ENCODE peak calls at places on chromosomes 3 and 15, in nine cellular contexts. One of them, this sample, is unnamed.

GRCh38 chr3:171049831-171050444 is 23.4 kb upstream of the SLC2A2 start:
- DNase-seq in stimulated activated CD4-positive, alpha-beta T cell treated with anti-CD3 and anti-CD28 coated beads, Interleukin-1b, Interleukin-23, amount 100 ng/mL, for 1 hour: no peak
- DNase-seq in endothelial cell: peak; percentile 67
- DNase-seq in AG20443: peak; percentile 74
- DNase-seq in HL-60: peak; percentile 49
- DNase-seq in endodermal cell: peak; percentile 90
- DNase-seq in T-helper 17 cell: peak; percentile 9
- DNase-seq in NCI-H69: peak; percentile 52
- DNase-seq in HT-29: peak; percentile 83
- DNase-seq in this sample: no peak

GRCh38 chr3:13419356-13420050 is 619 bp downstream of the NUP210 start:
- DNase-seq in HL-60: peak; percentile 38
- DNase-seq in NCI-H69: peak; percentile 48
- DNase-seq in AG20443: peak; percentile 51
- DNase-seq in endodermal cell: peak; percentile 80
- DNase-seq in HT-29: peak; percentile 37
- DNase-seq in endothelial cell: peak; percentile 30
- DNase-seq in T-helper 17 cell: peak; percentile 53
- DNase-seq in stimulated activated CD4-positive, alpha-beta T cell treated with anti-CD3 and anti-CD28 coated beads, Interleukin-1b, Interleukin-23, amount 100 ng/mL, for 1 hour: no peak
- DNase-seq in this sample: peak; percentile 29

GRCh38 chr15:69288531-69289311 is 10.0 kb upstream of the PAQR5 start:
- DNase-seq in HT-29: no peak
- DNase-seq in endodermal cell: peak; percentile 43
- DNase-seq in AG20443: no peak
- DNase-seq in endothelial cell: no peak
- DNase-seq in stimulated activated CD4-positive, alpha-beta T cell treated with anti-CD3 and anti-CD28 coated beads, Interleukin-1b, Interleukin-23, amount 100 ng/mL, for 1 hour: no peak
- DNase-seq in NCI-H69: peak; percentile 54
- DNase-seq in HL-60: no peak
- DNase-seq in T-helper 17 cell: no peak
- DNase-seq in this sample: no peak

GRCh38 chr15:39459538-39459937 is 121.3 kb upstream of the THBS1 start:
- DNase-seq in HL-60: no peak
- DNase-seq in stimulated activated CD4-positive, alpha-beta T cell treated with anti-CD3 and anti-CD28 coated beads, Interleukin-1b, Interleukin-23, amount 100 ng/mL, for 1 hour: no peak
- DNase-seq in endodermal cell: no peak
- DNase-seq in T-helper 17 cell: no peak
- DNase-seq in NCI-H69: no peak
- DNase-seq in AG20443: no peak
- DNase-seq in HT-29: no peak
- DNase-seq in endothelial cell: no peak
- DNase-seq in this sample: no peak

GRCh38 chr3:196837819-196838420 is 29.8 kb upstream of the SENP5 start:
- DNase-seq in T-helper 17 cell: peak; percentile 64
- DNase-seq in AG20443: peak; percentile 81
- DNase-seq in NCI-H69: peak; percentile 69
- DNase-seq in stimulated activated CD4-positive, alpha-beta T cell treated with anti-CD3 and anti-CD28 coated beads, Interleukin-1b, Interleukin-23, amount 100 ng/mL, for 1 hour: peak; percentile 48
- DNase-seq in endothelial cell: peak; percentile 68
- DNase-seq in HT-29: peak; percentile 72
- DNase-seq in endodermal cell: peak; percentile 89
- DNase-seq in HL-60: peak; percentile 79
- DNase-seq in this sample: peak; percentile 41

GRCh38 chr3:130971208-130971607 is 55.4 kb downstream of the ASTE1 start:
- DNase-seq in HT-29: no peak
- DNase-seq in NCI-H69: no peak
- DNase-seq in stimulated activated CD4-positive, alpha-beta T cell treated with anti-CD3 and anti-CD28 coated beads, Interleukin-1b, Interleukin-23, amount 100 ng/mL, for 1 hour: no peak
- DNase-seq in endodermal cell: no peak
- DNase-seq in T-helper 17 cell: no peak
- DNase-seq in HL-60: no peak
- DNase-seq in endothelial cell: no peak
- DNase-seq in AG20443: no peak
- DNase-seq in this sample: no peak

GRCh38 chr3:178203152-178203551 is 333.1 kb upstream of the KCNMB2 start:
- DNase-seq in stimulated activated CD4-positive, alpha-beta T cell treated with anti-CD3 and anti-CD28 coated beads, Interleukin-1b, Interleukin-23, amount 100 ng/mL, for 1 hour: no peak
- DNase-seq in HT-29: no peak
- DNase-seq in AG20443: peak; percentile 14
- DNase-seq in T-helper 17 cell: no peak
- DNase-seq in endothelial cell: no peak
- DNase-seq in HL-60: no peak
- DNase-seq in endodermal cell: no peak
- DNase-seq in NCI-H69: no peak
- DNase-seq in this sample: no peak

GRCh38 chr15:35533130-35534110 is 12.5 kb downstream of the DPH6 start:
- DNase-seq in T-helper 17 cell: no peak
- DNase-seq in endodermal cell: no peak
- DNase-seq in endothelial cell: no peak
- DNase-seq in NCI-H69: no peak
- DNase-seq in AG20443: peak; percentile 61
- DNase-seq in HT-29: no peak
- DNase-seq in HL-60: no peak
- DNase-seq in stimulated activated CD4-positive, alpha-beta T cell treated with anti-CD3 and anti-CD28 coated beads, Interleukin-1b, Interleukin-23, amount 100 ng/mL, for 1 hour: no peak
- DNase-seq in this sample: no peak

GRCh38 chr3:184211297-184211696 is 18.1 kb upstream of the VWA5B2 start:
- DNase-seq in endodermal cell: no peak
- DNase-seq in NCI-H69: no peak
- DNase-seq in endothelial cell: no peak
- DNase-seq in T-helper 17 cell: no peak
- DNase-seq in HL-60: no peak
- DNase-seq in stimulated activated CD4-positive, alpha-beta T cell treated with anti-CD3 and anti-CD28 coated beads, Interleukin-1b, Interleukin-23, amount 100 ng/mL, for 1 hour: no peak
- DNase-seq in AG20443: no peak
- DNase-seq in HT-29: no peak
- DNase-seq in this sample: no peak

GRCh38 chr3:133992385-133992784 is 37.3 kb downstream of the SLCO2A1 start:
- DNase-seq in NCI-H69: no peak
- DNase-seq in endothelial cell: no peak
- DNase-seq in HT-29: peak; percentile 31
- DNase-seq in endodermal cell: peak; percentile 55
- DNase-seq in AG20443: no peak
- DNase-seq in stimulated activated CD4-positive, alpha-beta T cell treated with anti-CD3 and anti-CD28 coated beads, Interleukin-1b, Interleukin-23, amount 100 ng/mL, for 1 hour: no peak
- DNase-seq in T-helper 17 cell: no peak
- DNase-seq in HL-60: no peak
- DNase-seq in this sample: no peak

GRCh38 chr3:142680710-142681109 is 43.1 kb upstream of the TRPC1 start:
- DNase-seq in AG20443: no peak
- DNase-seq in HL-60: no peak
- DNase-seq in stimulated activated CD4-positive, alpha-beta T cell treated with anti-CD3 and anti-CD28 coated beads, Interleukin-1b, Interleukin-23, amount 100 ng/mL, for 1 hour: no peak
- DNase-seq in T-helper 17 cell: no peak
- DNase-seq in HT-29: peak; percentile 38
- DNase-seq in NCI-H69: peak; percentile 31
- DNase-seq in endodermal cell: no peak
- DNase-seq in endothelial cell: no peak
- DNase-seq in this sample: no peak

GRCh38 chr3:89059201-89059600 is 48.2 kb upstream of the EPHA3 start:
- DNase-seq in AG20443: peak; percentile 91
- DNase-seq in NCI-H69: no peak
- DNase-seq in stimulated activated CD4-positive, alpha-beta T cell treated with anti-CD3 and anti-CD28 coated beads, Interleukin-1b, Interleukin-23, amount 100 ng/mL, for 1 hour: no peak
- DNase-seq in T-helper 17 cell: no peak
- DNase-seq in endodermal cell: no peak
- DNase-seq in HL-60: peak; percentile 23
- DNase-seq in HT-29: no peak
- DNase-seq in endothelial cell: no peak
- DNase-seq in this sample: no peak

GRCh38 chr3:170967682-170968081 is 58.8 kb downstream of the SLC2A2 start:
- DNase-seq in AG20443: no peak
- DNase-seq in T-helper 17 cell: no peak
- DNase-seq in stimulated activated CD4-positive, alpha-beta T cell treated with anti-CD3 and anti-CD28 coated beads, Interleukin-1b, Interleukin-23, amount 100 ng/mL, for 1 hour: no peak
- DNase-seq in HT-29: no peak
- DNase-seq in HL-60: peak; percentile 20
- DNase-seq in NCI-H69: no peak
- DNase-seq in endothelial cell: no peak
- DNase-seq in endodermal cell: no peak
- DNase-seq in this sample: no peak

GRCh38 chr3:106624154-106624553 is 753.1 kb upstream of the CCDC54 start:
- DNase-seq in NCI-H69: no peak
- DNase-seq in endodermal cell: no peak
- DNase-seq in HL-60: no peak
- DNase-seq in stimulated activated CD4-positive, alpha-beta T cell treated with anti-CD3 and anti-CD28 coated beads, Interleukin-1b, Interleukin-23, amount 100 ng/mL, for 1 hour: no peak
- DNase-seq in HT-29: no peak
- DNase-seq in AG20443: no peak
- DNase-seq in endothelial cell: no peak
- DNase-seq in T-helper 17 cell: no peak
- DNase-seq in this sample: no peak

GRCh38 chr3:197088370-197088769 is 58.8 kb upstream of the MELTF start:
- DNase-seq in HT-29: no peak
- DNase-seq in stimulated activated CD4-positive, alpha-beta T cell treated with anti-CD3 and anti-CD28 coated beads, Interleukin-1b, Interleukin-23, amount 100 ng/mL, for 1 hour: no peak
- DNase-seq in endodermal cell: no peak
- DNase-seq in AG20443: no peak
- DNase-seq in endothelial cell: no peak
- DNase-seq in HL-60: peak; percentile 24
- DNase-seq in NCI-H69: no peak
- DNase-seq in T-helper 17 cell: no peak
- DNase-seq in this sample: no peak

GRCh38 chr3:100024520-100025303 is 89.6 kb downstream of the FILIP1L start:
- DNase-seq in AG20443: no peak
- DNase-seq in NCI-H69: peak; percentile 18
- DNase-seq in HT-29: peak; percentile 70
- DNase-seq in endothelial cell: no peak
- DNase-seq in HL-60: no peak
- DNase-seq in T-helper 17 cell: no peak
- DNase-seq in stimulated activated CD4-positive, alpha-beta T cell treated with anti-CD3 and anti-CD28 coated beads, Interleukin-1b, Interleukin-23, amount 100 ng/mL, for 1 hour: no peak
- DNase-seq in endodermal cell: no peak
- DNase-seq in this sample: no peak

GRCh38 chr15:84034831-84035753 is 200.5 kb upstream of the GOLGA6L4 start:
- DNase-seq in T-helper 17 cell: no peak
- DNase-seq in endothelial cell: peak; percentile 20
- DNase-seq in NCI-H69: peak; percentile 0
- DNase-seq in AG20443: peak; percentile 22
- DNase-seq in HL-60: no peak
- DNase-seq in HT-29: peak; percentile 92
- DNase-seq in endodermal cell: peak; percentile 72
- DNase-seq in stimulated activated CD4-positive, alpha-beta T cell treated with anti-CD3 and anti-CD28 coated beads, Interleukin-1b, Interleukin-23, amount 100 ng/mL, for 1 hour: no peak
- DNase-seq in this sample: no peak

GRCh38 chr3:135990903-135991302 is 25.4 kb downstream of the PPP2R3A start:
- DNase-seq in NCI-H69: no peak
- DNase-seq in T-helper 17 cell: no peak
- DNase-seq in stimulated activated CD4-positive, alpha-beta T cell treated with anti-CD3 and anti-CD28 coated beads, Interleukin-1b, Interleukin-23, amount 100 ng/mL, for 1 hour: no peak
- DNase-seq in endodermal cell: no peak
- DNase-seq in HL-60: no peak
- DNase-seq in AG20443: no peak
- DNase-seq in endothelial cell: no peak
- DNase-seq in HT-29: no peak
- DNase-seq in this sample: no peak

GRCh38 chr3:86960551-86960950 is 30.4 kb downstream of the VGLL3 start:
- DNase-seq in endodermal cell: no peak
- DNase-seq in NCI-H69: no peak
- DNase-seq in stimulated activated CD4-positive, alpha-beta T cell treated with anti-CD3 and anti-CD28 coated beads, Interleukin-1b, Interleukin-23, amount 100 ng/mL, for 1 hour: no peak
- DNase-seq in HL-60: no peak
- DNase-seq in HT-29: no peak
- DNase-seq in endothelial cell: no peak
- DNase-seq in AG20443: no peak
- DNase-seq in T-helper 17 cell: no peak
- DNase-seq in this sample: no peak

GRCh38 chr3:54094926-54095325 is 27.4 kb upstream of the CACNA2D3 start:
- DNase-seq in NCI-H69: no peak
- DNase-seq in HT-29: no peak
- DNase-seq in AG20443: no peak
- DNase-seq in HL-60: no peak
- DNase-seq in endothelial cell: no peak
- DNase-seq in stimulated activated CD4-positive, alpha-beta T cell treated with anti-CD3 and anti-CD28 coated beads, Interleukin-1b, Interleukin-23, amount 100 ng/mL, for 1 hour: no peak
- DNase-seq in endodermal cell: no peak
- DNase-seq in T-helper 17 cell: no peak
- DNase-seq in this sample: no peak

GRCh38 chr15:76799760-76800159 is 105.4 kb downstream of the SCAPER start:
- DNase-seq in stimulated activated CD4-positive, alpha-beta T cell treated with anti-CD3 and anti-CD28 coated beads, Interleukin-1b, Interleukin-23, amount 100 ng/mL, for 1 hour: no peak
- DNase-seq in NCI-H69: no peak
- DNase-seq in endothelial cell: no peak
- DNase-seq in endodermal cell: no peak
- DNase-seq in HT-29: no peak
- DNase-seq in T-helper 17 cell: no peak
- DNase-seq in AG20443: peak; percentile 43
- DNase-seq in HL-60: no peak
- DNase-seq in this sample: no peak

GRCh38 chr15:82743810-82744209 is 34.1 kb upstream of the AP3B2 start:
- DNase-seq in endothelial cell: no peak
- DNase-seq in HL-60: no peak
- DNase-seq in stimulated activated CD4-positive, alpha-beta T cell treated with anti-CD3 and anti-CD28 coated beads, Interleukin-1b, Interleukin-23, amount 100 ng/mL, for 1 hour: no peak
- DNase-seq in HT-29: no peak
- DNase-seq in endodermal cell: no peak
- DNase-seq in T-helper 17 cell: no peak
- DNase-seq in NCI-H69: no peak
- DNase-seq in AG20443: no peak
- DNase-seq in this sample: no peak

GRCh38 chr3:194023501-194024280 is 112.3 kb upstream of the HES1 start:
- DNase-seq in T-helper 17 cell: no peak
- DNase-seq in HL-60: no peak
- DNase-seq in endodermal cell: no peak
- DNase-seq in stimulated activated CD4-positive, alpha-beta T cell treated with anti-CD3 and anti-CD28 coated beads, Interleukin-1b, Interleukin-23, amount 100 ng/mL, for 1 hour: no peak
- DNase-seq in HT-29: peak; percentile 47
- DNase-seq in NCI-H69: peak; percentile 99
- DNase-seq in endothelial cell: no peak
- DNase-seq in AG20443: no peak
- DNase-seq in this sample: no peak

GRCh38 chr15:31326729-31327673 is at the start of gene KLF13:
- DNase-seq in T-helper 17 cell: peak; percentile 58
- DNase-seq in endothelial cell: no peak
- DNase-seq in HT-29: no peak
- DNase-seq in endodermal cell: peak; percentile 79
- DNase-seq in stimulated activated CD4-positive, alpha-beta T cell treated with anti-CD3 and anti-CD28 coated beads, Interleukin-1b, Interleukin-23, amount 100 ng/mL, for 1 hour: peak; percentile 49
- DNase-seq in HL-60: no peak
- DNase-seq in NCI-H69: peak; percentile 96
- DNase-seq in AG20443: peak; percentile 83
- DNase-seq in this sample: peak; percentile 73

GRCh38 chr3:13517253-13517977 is 31.5 kb upstream of the FBLN2 start:
- DNase-seq in T-helper 17 cell: no peak
- DNase-seq in HL-60: no peak
- DNase-seq in stimulated activated CD4-positive, alpha-beta T cell treated with anti-CD3 and anti-CD28 coated beads, Interleukin-1b, Interleukin-23, amount 100 ng/mL, for 1 hour: no peak
- DNase-seq in HT-29: no peak
- DNase-seq in endodermal cell: no peak
- DNase-seq in NCI-H69: no peak
- DNase-seq in AG20443: no peak
- DNase-seq in endothelial cell: no peak
- DNase-seq in this sample: no peak

GRCh38 chr15:26667222-26667988 is 105.5 kb downstream of the GABRB3 start:
- DNase-seq in T-helper 17 cell: no peak
- DNase-seq in HL-60: no peak
- DNase-seq in NCI-H69: no peak
- DNase-seq in HT-29: no peak
- DNase-seq in stimulated activated CD4-positive, alpha-beta T cell treated with anti-CD3 and anti-CD28 coated beads, Interleukin-1b, Interleukin-23, amount 100 ng/mL, for 1 hour: no peak
- DNase-seq in endothelial cell: no peak
- DNase-seq in AG20443: no peak
- DNase-seq in endodermal cell: no peak
- DNase-seq in this sample: no peak

GRCh38 chr3:165526367-165526766 is 310.9 kb downstream of the BCHE start:
- DNase-seq in AG20443: no peak
- DNase-seq in HL-60: no peak
- DNase-seq in NCI-H69: peak; percentile 16
- DNase-seq in T-helper 17 cell: no peak
- DNase-seq in HT-29: no peak
- DNase-seq in endodermal cell: peak; percentile 78
- DNase-seq in stimulated activated CD4-positive, alpha-beta T cell treated with anti-CD3 and anti-CD28 coated beads, Interleukin-1b, Interleukin-23, amount 100 ng/mL, for 1 hour: no peak
- DNase-seq in endothelial cell: no peak
- DNase-seq in this sample: no peak

GRCh38 chr3:78633626-78634025 is 1134.2 kb downstream of the ROBO1 start:
- DNase-seq in HT-29: no peak
- DNase-seq in AG20443: no peak
- DNase-seq in stimulated activated CD4-positive, alpha-beta T cell treated with anti-CD3 and anti-CD28 coated beads, Interleukin-1b, Interleukin-23, amount 100 ng/mL, for 1 hour: no peak
- DNase-seq in T-helper 17 cell: no peak
- DNase-seq in endodermal cell: no peak
- DNase-seq in endothelial cell: no peak
- DNase-seq in HL-60: no peak
- DNase-seq in NCI-H69: no peak
- DNase-seq in this sample: no peak